ENCODE peak calls at places on chromosomes 11 and 22, in eight cellular contexts. One of them, this sample, is unnamed.

GRCh38 chr11:69456712-69457111 is 24.8 kb upstream of the LINC01488 start:
- DNase-seq in lower leg skin: no peak
- DNase-seq in esophagus squamous epithelium: no peak
- DNase-seq in body of pancreas: no peak
- DNase-seq in endothelial cell of umbilical vein: no peak
- DNase-seq in GM12891: no peak
- DNase-seq in ovary: no peak
- DNase-seq in Peyer's patch: no peak
- DNase-seq in this sample: no peak

GRCh38 chr11:122592641-122593040 is 62.9 kb upstream of the UBASH3B start:
- DNase-seq in endothelial cell of umbilical vein: no peak
- DNase-seq in esophagus squamous epithelium: no peak
- DNase-seq in ovary: no peak
- DNase-seq in body of pancreas: peak
- DNase-seq in lower leg skin: no peak
- DNase-seq in Peyer's patch: no peak
- DNase-seq in GM12891: no peak
- DNase-seq in this sample: no peak

GRCh38 chr11:79980916-79981315 is 540.1 kb upstream of the TENM4 start:
- DNase-seq in GM12891: no peak
- DNase-seq in lower leg skin: no peak
- DNase-seq in body of pancreas: no peak
- DNase-seq in ovary: no peak
- DNase-seq in esophagus squamous epithelium: no peak
- DNase-seq in Peyer's patch: no peak
- DNase-seq in endothelial cell of umbilical vein: no peak
- DNase-seq in this sample: no peak

GRCh38 chr11:113138731-113139130 is 175.7 kb upstream of the TTC12 start:
- DNase-seq in lower leg skin: no peak
- DNase-seq in ovary: no peak
- DNase-seq in Peyer's patch: no peak
- DNase-seq in endothelial cell of umbilical vein: no peak
- DNase-seq in body of pancreas: no peak
- DNase-seq in esophagus squamous epithelium: no peak
- DNase-seq in GM12891: no peak
- DNase-seq in this sample: no peak

GRCh38 chr11:120394119-120394518 is 57.9 kb downstream of the ARHGEF12 start:
- DNase-seq in lower leg skin: no peak
- DNase-seq in body of pancreas: no peak
- DNase-seq in esophagus squamous epithelium: no peak
- DNase-seq in ovary: no peak
- DNase-seq in Peyer's patch: no peak
- DNase-seq in endothelial cell of umbilical vein: no peak
- DNase-seq in GM12891: no peak
- DNase-seq in this sample: no peak

GRCh38 chr11:35549787-35550186 is 24.4 kb upstream of the PAMR1 start:
- DNase-seq in endothelial cell of umbilical vein: no peak
- DNase-seq in esophagus squamous epithelium: no peak
- DNase-seq in Peyer's patch: no peak
- DNase-seq in ovary: no peak
- DNase-seq in lower leg skin: no peak
- DNase-seq in body of pancreas: no peak
- DNase-seq in GM12891: no peak
- DNase-seq in this sample: peak

GRCh38 chr11:1257916-1258315 is 35.0 kb downstream of the MUC5B start:
- DNase-seq in GM12891: no peak
- DNase-seq in Peyer's patch: no peak
- DNase-seq in esophagus squamous epithelium: no peak
- DNase-seq in endothelial cell of umbilical vein: no peak
- DNase-seq in lower leg skin: no peak
- DNase-seq in ovary: no peak
- DNase-seq in body of pancreas: no peak
- DNase-seq in this sample: no peak

GRCh38 chr11:126061707-126062678 is 673 bp downstream of the CDON start:
- DNase-seq in GM12891: no peak
- DNase-seq in endothelial cell of umbilical vein: peak
- DNase-seq in lower leg skin: no peak
- DNase-seq in Peyer's patch: no peak
- DNase-seq in ovary: peak
- DNase-seq in body of pancreas: peak
- DNase-seq in esophagus squamous epithelium: no peak
- DNase-seq in this sample: no peak

GRCh38 chr11:1553808-1554594 is 18.1 kb downstream of the DUSP8 start:
- DNase-seq in esophagus squamous epithelium: no peak
- DNase-seq in body of pancreas: peak
- DNase-seq in endothelial cell of umbilical vein: no peak
- DNase-seq in GM12891: no peak
- DNase-seq in ovary: no peak
- DNase-seq in lower leg skin: no peak
- DNase-seq in Peyer's patch: peak
- DNase-seq in this sample: no peak

GRCh38 chr11:102410382-102410784 is 42.2 kb downstream of the TMEM123 start:
- DNase-seq in lower leg skin: no peak
- DNase-seq in Peyer's patch: no peak
- DNase-seq in GM12891: no peak
- DNase-seq in endothelial cell of umbilical vein: no peak
- DNase-seq in esophagus squamous epithelium: no peak
- DNase-seq in ovary: no peak
- DNase-seq in body of pancreas: no peak
- DNase-seq in this sample: no peak

GRCh38 chr11:130672911-130673310 is 224.5 kb downstream of the ADAMTS15 start:
- DNase-seq in GM12891: no peak
- DNase-seq in body of pancreas: no peak
- DNase-seq in ovary: no peak
- DNase-seq in esophagus squamous epithelium: no peak
- DNase-seq in Peyer's patch: no peak
- DNase-seq in endothelial cell of umbilical vein: no peak
- DNase-seq in lower leg skin: no peak
- DNase-seq in this sample: no peak

GRCh38 chr11:67357831-67358555 is 4.6 kb upstream of the POLD4 start:
- DNase-seq in lower leg skin: no peak
- DNase-seq in esophagus squamous epithelium: no peak
- DNase-seq in body of pancreas: no peak
- DNase-seq in Peyer's patch: no peak
- DNase-seq in endothelial cell of umbilical vein: no peak
- DNase-seq in ovary: peak
- DNase-seq in GM12891: no peak
- DNase-seq in this sample: peak

GRCh38 chr11:109853156-109853776 is 239.9 kb upstream of the ZC3H12C start:
- DNase-seq in lower leg skin: no peak
- DNase-seq in ovary: no peak
- DNase-seq in esophagus squamous epithelium: no peak
- DNase-seq in body of pancreas: no peak
- DNase-seq in endothelial cell of umbilical vein: peak
- DNase-seq in Peyer's patch: no peak
- DNase-seq in GM12891: no peak
- DNase-seq in this sample: no peak

GRCh38 chr11:34501500-34501899 is 12.1 kb downstream of the ELF5 start:
- DNase-seq in GM12891: no peak
- DNase-seq in esophagus squamous epithelium: no peak
- DNase-seq in body of pancreas: peak
- DNase-seq in ovary: no peak
- DNase-seq in Peyer's patch: no peak
- DNase-seq in endothelial cell of umbilical vein: no peak
- DNase-seq in lower leg skin: no peak
- DNase-seq in this sample: peak

DNA sequence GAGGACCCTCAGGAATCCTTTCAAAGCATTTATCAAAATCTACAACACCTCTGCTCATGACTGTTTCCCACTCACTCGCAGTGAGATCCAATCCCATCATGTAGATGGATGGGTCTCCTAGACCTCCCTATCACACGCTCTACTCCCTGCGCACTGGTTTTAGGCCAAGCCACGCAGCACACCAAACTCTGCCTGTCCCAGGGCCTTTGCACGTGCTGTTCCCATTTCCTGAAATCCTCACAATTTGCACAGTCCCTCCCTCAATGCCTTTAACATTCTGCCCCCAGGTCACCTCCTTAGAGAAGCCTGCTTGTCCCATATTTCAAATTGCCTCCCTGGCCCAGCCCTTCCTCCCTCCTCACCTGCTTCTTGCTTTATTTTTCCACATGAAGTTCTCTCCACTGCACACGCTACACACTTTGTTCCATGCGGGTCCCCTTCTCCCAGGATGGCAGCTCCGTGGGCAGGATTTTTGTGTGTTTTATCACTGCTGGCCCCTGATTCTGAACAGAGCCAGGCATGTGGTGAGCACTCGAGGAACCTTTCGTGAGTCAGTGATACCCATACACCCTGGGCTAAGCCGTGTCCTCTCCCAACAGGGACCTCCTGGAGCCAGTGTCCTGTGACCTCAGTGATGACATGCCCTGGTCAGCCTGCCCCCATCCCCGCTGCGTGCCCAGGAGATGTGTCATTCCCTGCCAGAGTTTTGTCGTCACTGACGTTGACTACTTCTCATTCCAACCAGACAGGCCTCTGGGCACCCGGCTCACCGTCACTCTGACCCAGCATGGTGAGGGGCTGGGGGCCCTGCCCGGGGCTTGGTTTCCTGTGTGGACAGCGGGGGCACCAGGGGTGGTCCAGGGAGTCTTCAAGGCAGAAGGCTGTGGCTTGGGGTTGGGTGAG is 12.2 kb downstream of the CSF2RB start:
- DNase-seq in GM12891: no peak
- DNase-seq in esophagus squamous epithelium: no peak
- DNase-seq in body of pancreas: no peak
- DNase-seq in ovary: no peak
- DNase-seq in endothelial cell of umbilical vein: no peak
- DNase-seq in lower leg skin: no peak
- DNase-seq in Peyer's patch: no peak
- DNase-seq in this sample: peak
- TF ChIP-seq POLR2A in GM12891: no peak
- TF ChIP-seq POLR2A in esophagus squamous epithelium: no peak
- TF ChIP-seq POLR2A in body of pancreas: no peak
- TF ChIP-seq POLR2A in ovary: no peak
- TF ChIP-seq POLR2A in endothelial cell of umbilical vein: no peak
- TF ChIP-seq POLR2A in lower leg skin: no peak
- TF ChIP-seq POLR2A in Peyer's patch: no peak
- TF ChIP-seq POLR2A in this sample: no peak

GRCh38 chr11:64810271-64810890 is at the start of gene MEN1:
- DNase-seq in lower leg skin: peak
- DNase-seq in Peyer's patch: peak
- DNase-seq in GM12891: peak
- DNase-seq in body of pancreas: peak
- DNase-seq in esophagus squamous epithelium: peak
- DNase-seq in ovary: peak
- DNase-seq in endothelial cell of umbilical vein: peak
- DNase-seq in this sample: peak
- TF ChIP-seq POLR2A in lower leg skin: no peak
- TF ChIP-seq POLR2A in Peyer's patch: peak
- TF ChIP-seq POLR2A in GM12891: no peak
- TF ChIP-seq POLR2A in body of pancreas: peak
- TF ChIP-seq POLR2A in esophagus squamous epithelium: peak
- TF ChIP-seq POLR2A in ovary: peak
- TF ChIP-seq POLR2A in endothelial cell of umbilical vein: peak
- TF ChIP-seq POLR2A in this sample: peak

DNA sequence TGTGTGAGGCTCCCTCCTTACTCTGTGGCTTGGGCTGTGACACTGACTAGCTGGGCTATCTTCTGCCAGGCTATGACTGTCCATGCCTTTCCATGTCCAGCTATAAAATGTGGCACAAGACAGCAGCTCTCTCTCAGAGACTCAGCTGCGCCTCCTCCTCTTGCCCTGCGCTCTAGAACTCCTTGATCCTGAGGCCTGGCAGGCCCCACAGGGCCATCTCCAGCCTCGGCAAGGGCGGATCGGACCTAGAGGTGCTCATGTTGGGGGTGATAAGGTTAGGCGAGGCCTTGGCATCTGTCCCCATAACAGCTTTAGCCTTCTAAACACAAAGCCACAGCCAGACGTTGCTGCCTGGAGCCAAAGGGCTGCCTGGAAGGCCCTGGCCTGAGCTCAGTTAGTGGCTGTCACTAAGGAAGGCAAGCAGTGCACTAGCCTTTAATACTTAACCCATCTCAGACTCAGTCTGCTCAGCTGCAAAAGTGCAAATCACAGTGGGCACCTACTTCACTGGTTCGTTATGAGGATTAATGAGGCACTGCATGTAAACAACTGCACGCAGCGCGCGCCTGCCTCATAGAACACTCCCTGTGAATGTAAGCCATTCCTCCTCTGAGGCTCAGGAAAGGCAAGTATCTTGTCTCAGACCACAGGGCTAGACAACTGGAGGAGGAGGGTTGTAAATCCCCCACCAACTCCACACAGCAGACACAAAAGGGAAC is 1.2 kb downstream of the GUCD1 start:
- DNase-seq in body of pancreas: peak
- DNase-seq in ovary: peak
- DNase-seq in GM12891: no peak
- DNase-seq in Peyer's patch: peak
- DNase-seq in esophagus squamous epithelium: no peak
- DNase-seq in endothelial cell of umbilical vein: no peak
- DNase-seq in lower leg skin: peak
- DNase-seq in this sample: no peak
- TF ChIP-seq POLR2A in body of pancreas: no peak
- TF ChIP-seq POLR2A in ovary: no peak
- TF ChIP-seq POLR2A in GM12891: no peak
- TF ChIP-seq POLR2A in Peyer's patch: peak
- TF ChIP-seq POLR2A in esophagus squamous epithelium: no peak
- TF ChIP-seq POLR2A in endothelial cell of umbilical vein: no peak
- TF ChIP-seq POLR2A in lower leg skin: no peak
- TF ChIP-seq POLR2A in this sample: no peak

DNA sequence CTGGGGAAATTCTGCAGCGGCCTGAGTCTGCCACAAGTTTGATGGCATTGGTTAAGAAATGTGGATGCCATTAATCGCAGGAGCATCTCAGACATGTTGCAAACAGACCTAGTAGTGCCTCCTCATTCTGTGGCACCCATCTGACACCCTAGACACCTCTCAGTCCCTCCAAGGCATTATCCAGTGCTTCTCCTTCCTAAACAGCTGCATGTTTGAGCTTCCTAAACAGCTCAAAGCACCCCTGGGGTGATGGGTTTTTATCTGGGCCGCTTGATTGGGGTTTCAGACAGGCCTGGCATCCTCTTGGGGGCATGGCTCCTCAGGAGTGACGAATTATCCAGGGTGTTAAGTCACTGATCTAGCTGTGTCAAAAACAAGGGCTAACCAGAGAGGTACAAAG is 1.8 kb upstream of the EMID1 start:
- DNase-seq in Peyer's patch: no peak
- DNase-seq in ovary: no peak
- DNase-seq in endothelial cell of umbilical vein: no peak
- DNase-seq in GM12891: no peak
- DNase-seq in body of pancreas: no peak
- DNase-seq in lower leg skin: no peak
- DNase-seq in esophagus squamous epithelium: no peak
- DNase-seq in this sample: no peak
- TF ChIP-seq POLR2A in Peyer's patch: no peak
- TF ChIP-seq POLR2A in ovary: no peak
- TF ChIP-seq POLR2A in endothelial cell of umbilical vein: no peak
- TF ChIP-seq POLR2A in GM12891: no peak
- TF ChIP-seq POLR2A in body of pancreas: no peak
- TF ChIP-seq POLR2A in lower leg skin: no peak
- TF ChIP-seq POLR2A in esophagus squamous epithelium: no peak
- TF ChIP-seq POLR2A in this sample: no peak

DNA sequence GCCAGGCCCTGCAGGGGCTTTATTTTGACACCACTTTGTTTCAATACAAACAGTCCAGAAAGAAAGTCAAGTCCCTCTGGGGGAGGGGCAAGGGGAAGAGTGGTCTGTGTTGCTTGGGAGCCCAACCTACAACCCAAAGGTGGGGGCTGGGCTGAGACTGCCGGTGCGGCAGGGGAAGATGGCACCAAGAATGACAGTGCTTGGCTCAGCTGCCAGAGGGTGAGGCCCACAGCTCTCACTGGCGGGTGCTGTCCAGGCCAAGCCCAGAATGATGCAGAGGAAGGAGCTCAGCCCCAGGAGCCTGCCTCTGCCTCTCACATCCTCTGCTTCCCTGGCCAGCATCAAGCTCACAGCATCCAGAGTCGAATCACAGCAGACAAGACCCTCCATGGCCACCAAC is 12.4 kb downstream of the ARFGAP2 start:
- DNase-seq in esophagus squamous epithelium: no peak
- DNase-seq in endothelial cell of umbilical vein: no peak
- DNase-seq in lower leg skin: no peak
- DNase-seq in ovary: no peak
- DNase-seq in Peyer's patch: no peak
- DNase-seq in GM12891: no peak
- DNase-seq in body of pancreas: no peak
- DNase-seq in this sample: no peak
- TF ChIP-seq POLR2A in esophagus squamous epithelium: no peak
- TF ChIP-seq POLR2A in endothelial cell of umbilical vein: no peak
- TF ChIP-seq POLR2A in lower leg skin: no peak
- TF ChIP-seq POLR2A in ovary: no peak
- TF ChIP-seq POLR2A in Peyer's patch: no peak
- TF ChIP-seq POLR2A in GM12891: no peak
- TF ChIP-seq POLR2A in body of pancreas: no peak
- TF ChIP-seq POLR2A in this sample: no peak